ENCODE peak calls at places on chromosome 16, in seven cellular contexts. C is neural progenitor cell; M is PC-9; Q is ovary; N is CD4-positive, CD25-positive, alpha-beta regulatory T cell; H is CD4-positive, alpha-beta memory T cell; U is transverse colon. W is an unnamed sample.

GRCh38 chr16:16108759-16109158 is 114.5 kb downstream of the ABCC6 start:
- DNase-seq in C (no peak), M (no peak), Q (no peak), N (no peak), H (no peak), U (no peak), W (no peak)

GRCh38 chr16:66810391-66810790 is 9.0 kb upstream of the TERB1 start:
- DNase-seq in C (no peak), M (no peak), Q (no peak), N (no peak), H (no peak), U (no peak), W (no peak)

GRCh38 chr16:88839745-88840588 is 16.8 kb downstream of the GALNS start:
- DNase-seq in C (no peak), M (no peak), Q (no peak), N (no peak), H (no peak), U (no peak), W (no peak)

GRCh38 chr16:85994492-85995433 is 95.8 kb downstream of the IRF8 start:
- DNase-seq in C (peak; percentile 27), M (no peak), Q (no peak), N (no peak), H (no peak), U (no peak), W (no peak)

GRCh38 chr16:89670496-89671431 is 13.1 kb downstream of the SPATA33 start:
- DNase-seq in C (no peak), M (no peak), Q (no peak), N (no peak), H (no peak), U (no peak), W (no peak)

GRCh38 chr16:57242650-57243049 is 2.4 kb upstream of the ARL2BP start:
- DNase-seq in C (no peak), M (no peak), Q (no peak), N (no peak), H (no peak), U (no peak), W (no peak)

GRCh38 chr16:85615014-85615851 is 2.1 kb downstream of the GSE1 start:
- DNase-seq in C (peak; percentile 86), M (peak; percentile 93), Q (no peak), N (peak; percentile 30), H (no peak), U (peak; percentile 92), W (peak; percentile 20)

GRCh38 chr16:31713945-31714898 is 159.4 kb upstream of the ZNF267 start:
- DNase-seq in C (peak; percentile 67), M (no peak), Q (no peak), N (peak; percentile 16), H (no peak), U (no peak), W (no peak)

GRCh38 chr16:90008708-90009145 is 10.5 kb downstream of the DBNDD1 start:
- DNase-seq in C (no peak), M (no peak), Q (no peak), N (peak; percentile 75), H (peak; percentile 63), U (peak; percentile 35), W (no peak)

GRCh38 chr16:23967018-23967417 is 131.2 kb downstream of the PRKCB start:
- DNase-seq in C (no peak), M (no peak), Q (peak; percentile 51), N (no peak), H (no peak), U (no peak), W (no peak)

GRCh38 chr16:5850632-5851175 is 753.1 kb upstream of the EEF2KMT start:
- DNase-seq in C (no peak), M (no peak), Q (no peak), N (no peak), H (no peak), U (no peak), W (no peak)

GRCh38 chr16:35197656-35198055 is 1738.2 kb downstream of the TP53TG3F start:
- DNase-seq in C (no peak), M (no peak), Q (no peak), N (no peak), H (no peak), U (no peak), W (no peak)
- H3K9me3 ChIP-seq in C (peaks cover 23% of the 10 kb centered on the region), M (no peaks in the 10 kb centered on the region), Q (no peaks in the 10 kb centered on the region), N (peaks cover 58% of the 10 kb centered on the region), H (no peaks in the 10 kb centered on the region), U (no peaks in the 10 kb centered on the region), W (peaks cover 3% of the 10 kb centered on the region)

GRCh38 chr16:63850979-63851378 is 1270.9 kb downstream of the CDH11 start:
- DNase-seq in C (no peak), M (no peak), Q (no peak), N (no peak), H (no peak), U (no peak), W (no peak)
- H3K9me3 ChIP-seq in C (no peaks in the 10 kb centered on the region), M (no peaks in the 10 kb centered on the region), Q (no peaks in the 10 kb centered on the region), N (peaks cover 9% of the 10 kb centered on the region), H (no peaks in the 10 kb centered on the region), U (no peaks in the 10 kb centered on the region), W (no peaks in the 10 kb centered on the region)

GRCh38 chr16:12213180-12213579 is 236.6 kb downstream of the SNX29 start:
- DNase-seq in C (no peak), M (no peak), Q (no peak), N (no peak), H (no peak), U (no peak), W (no peak)
- H3K9me3 ChIP-seq in C (no peaks in the 10 kb centered on the region), M (no peaks in the 10 kb centered on the region), Q (no peaks in the 10 kb centered on the region), N (no peaks in the 10 kb centered on the region), H (no peaks in the 10 kb centered on the region), U (no peaks in the 10 kb centered on the region), W (no peaks in the 10 kb centered on the region)

GRCh38 chr16:68564367-68564985 is 25.4 kb downstream of the ZFP90 start:
- DNase-seq in C (peak; percentile 5), M (no peak), Q (no peak), N (peak; percentile 12), H (no peak), U (no peak), W (no peak)
- H3K9me3 ChIP-seq in C (peaks cover 85% of the 10 kb centered on the region), M (peaks cover 91% of the 10 kb centered on the region), Q (peaks cover 48% of the 10 kb centered on the region), N (peaks cover 98% of the 10 kb centered on the region), H (peaks cover 27% of the 10 kb centered on the region), U (peaks cover 94% of the 10 kb centered on the region), W (peaks cover 46% of the 10 kb centered on the region)

GRCh38 chr16:3358884-3359283 is 3.2 kb downstream of the OR2C1 start:
- DNase-seq in C (no peak), M (no peak), Q (no peak), N (no peak), H (no peak), U (no peak), W (no peak)
- H3K9me3 ChIP-seq in C (no peaks in the 10 kb centered on the region), M (no peaks in the 10 kb centered on the region), Q (no peaks in the 10 kb centered on the region), N (peaks cover 2% of the 10 kb centered on the region), H (no peaks in the 10 kb centered on the region), U (no peaks in the 10 kb centered on the region), W (no peaks in the 10 kb centered on the region)

DNA sequence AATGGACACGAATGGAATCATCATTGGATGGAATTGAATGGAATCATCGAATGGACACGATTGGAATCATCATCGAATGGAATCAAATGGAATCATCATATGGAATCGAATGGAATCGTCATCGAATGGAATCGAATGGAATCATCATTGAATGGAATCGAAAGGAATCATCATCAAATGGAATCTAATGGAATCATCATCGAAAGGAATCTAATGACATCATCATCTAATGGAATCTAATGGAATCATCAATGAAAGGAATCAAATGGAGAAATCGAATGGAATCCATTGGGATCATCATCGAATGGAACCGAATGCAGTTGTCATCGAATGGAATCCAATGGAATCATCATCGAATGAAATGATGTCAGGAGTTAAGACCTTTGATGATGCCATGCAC is 154.9 kb downstream of the SHCBP1 start:
- DNase-seq in C (no peak), M (no peak), Q (no peak), N (no peak), H (no peak), U (no peak), W (no peak)
- H3K9me3 ChIP-seq in C (peaks cover 43% of the 10 kb centered on the region), M (peaks cover 11% of the 10 kb centered on the region), Q (no peaks in the 10 kb centered on the region), N (peaks cover 15% of the 10 kb centered on the region), H (no peaks in the 10 kb centered on the region), U (no peaks in the 10 kb centered on the region), W (peaks cover 7% of the 10 kb centered on the region)

GRCh38 chr16:35147556-35148504 is 1688.4 kb downstream of the TP53TG3F start:
- DNase-seq in C (no peak), M (no peak), Q (no peak), N (no peak), H (no peak), U (no peak), W (no peak)
- H3K9me3 ChIP-seq in C (peaks cover 8% of the 10 kb centered on the region), M (no peaks in the 10 kb centered on the region), Q (no peaks in the 10 kb centered on the region), N (peaks cover 81% of the 10 kb centered on the region), H (no peaks in the 10 kb centered on the region), U (no peaks in the 10 kb centered on the region), W (no peaks in the 10 kb centered on the region)

GRCh38 chr16:79661578-79661977 is 61.0 kb upstream of the MAF start:
- DNase-seq in C (no peak), M (no peak), Q (no peak), N (no peak), H (no peak), U (no peak), W (no peak)
- H3K9me3 ChIP-seq in C (no peaks in the 10 kb centered on the region), M (no peaks in the 10 kb centered on the region), Q (no peaks in the 10 kb centered on the region), N (no peaks in the 10 kb centered on the region), H (no peaks in the 10 kb centered on the region), U (no peaks in the 10 kb centered on the region), W (no peaks in the 10 kb centered on the region)

GRCh38 chr16:35150805-35151312 is 1691.4 kb downstream of the TP53TG3F start:
- DNase-seq in C (no peak), M (no peak), Q (no peak), N (no peak), H (no peak), U (no peak), W (no peak)
- H3K9me3 ChIP-seq in C (peaks cover 8% of the 10 kb centered on the region), M (no peaks in the 10 kb centered on the region), Q (no peaks in the 10 kb centered on the region), N (peaks cover 77% of the 10 kb centered on the region), H (no peaks in the 10 kb centered on the region), U (no peaks in the 10 kb centered on the region), W (no peaks in the 10 kb centered on the region)